ENCODE peak calls at places on chromosome 20, in eight cellular contexts. One of them, this sample, is unnamed.

GRCh38 chr20:52083627-52084232 is 107.8 kb downstream of the ZFP64 start:
- DNase-seq in heart right ventricle: peak
- DNase-seq in NCI-H2171 treated with DMSO at 0.1 percent for 48 hours: peak
- DNase-seq in T-helper 1 cell: no peak
- DNase-seq in H7: peak
- DNase-seq in ovary: peak
- DNase-seq in midbrain: peak
- DNase-seq in H9: peak
- DNase-seq in this sample: peak

GRCh38 chr20:57629976-57630525 is 9.8 kb upstream of the ZBP1 start:
- DNase-seq in H7: no peak
- DNase-seq in heart right ventricle: peak
- DNase-seq in ovary: no peak
- DNase-seq in midbrain: peak
- DNase-seq in NCI-H2171 treated with DMSO at 0.1 percent for 48 hours: no peak
- DNase-seq in T-helper 1 cell: no peak
- DNase-seq in H9: no peak
- DNase-seq in this sample: no peak

GRCh38 chr20:23404196-23404595 is 17.1 kb downstream of the NAPB start:
- DNase-seq in H7: no peak
- DNase-seq in T-helper 1 cell: no peak
- DNase-seq in midbrain: no peak
- DNase-seq in NCI-H2171 treated with DMSO at 0.1 percent for 48 hours: no peak
- DNase-seq in ovary: no peak
- DNase-seq in H9: no peak
- DNase-seq in heart right ventricle: no peak
- DNase-seq in this sample: no peak

GRCh38 chr20:56893206-56893605 is 264.1 kb downstream of the TFAP2C start:
- DNase-seq in T-helper 1 cell: no peak
- DNase-seq in H9: peak
- DNase-seq in NCI-H2171 treated with DMSO at 0.1 percent for 48 hours: no peak
- DNase-seq in ovary: no peak
- DNase-seq in heart right ventricle: no peak
- DNase-seq in H7: peak
- DNase-seq in midbrain: no peak
- DNase-seq in this sample: no peak

GRCh38 chr20:47568019-47568418 is 66.3 kb downstream of the NCOA3 start:
- DNase-seq in H9: no peak
- DNase-seq in midbrain: no peak
- DNase-seq in H7: no peak
- DNase-seq in T-helper 1 cell: no peak
- DNase-seq in heart right ventricle: peak
- DNase-seq in NCI-H2171 treated with DMSO at 0.1 percent for 48 hours: no peak
- DNase-seq in ovary: peak
- DNase-seq in this sample: peak

GRCh38 chr20:12700701-12701100 is 308.1 kb upstream of the SPTLC3 start:
- DNase-seq in heart right ventricle: no peak
- DNase-seq in H9: peak
- DNase-seq in ovary: no peak
- DNase-seq in NCI-H2171 treated with DMSO at 0.1 percent for 48 hours: peak
- DNase-seq in midbrain: no peak
- DNase-seq in H7: no peak
- DNase-seq in T-helper 1 cell: no peak
- DNase-seq in this sample: peak

GRCh38 chr20:62370115-62370806 is 3.1 kb upstream of the LAMA5 start:
- DNase-seq in NCI-H2171 treated with DMSO at 0.1 percent for 48 hours: no peak
- DNase-seq in ovary: no peak
- DNase-seq in H9: no peak
- DNase-seq in T-helper 1 cell: no peak
- DNase-seq in midbrain: no peak
- DNase-seq in heart right ventricle: peak
- DNase-seq in H7: no peak
- DNase-seq in this sample: no peak

GRCh38 chr20:17938889-17939619 is 29.5 kb downstream of the SNX5 start:
- DNase-seq in NCI-H2171 treated with DMSO at 0.1 percent for 48 hours: peak
- DNase-seq in heart right ventricle: peak
- DNase-seq in ovary: peak
- DNase-seq in H9: peak
- DNase-seq in midbrain: peak
- DNase-seq in T-helper 1 cell: peak
- DNase-seq in H7: peak
- DNase-seq in this sample: peak

GRCh38 chr20:50467618-50468373 is 42.4 kb upstream of the PTPN1 start:
- DNase-seq in heart right ventricle: no peak
- DNase-seq in T-helper 1 cell: no peak
- DNase-seq in H9: peak
- DNase-seq in midbrain: peak
- DNase-seq in H7: peak
- DNase-seq in NCI-H2171 treated with DMSO at 0.1 percent for 48 hours: peak
- DNase-seq in ovary: no peak
- DNase-seq in this sample: peak

GRCh38 chr20:38658879-38659612 is 57.4 kb downstream of the ARHGAP40 start:
- DNase-seq in H7: peak
- DNase-seq in ovary: no peak
- DNase-seq in heart right ventricle: no peak
- DNase-seq in T-helper 1 cell: no peak
- DNase-seq in midbrain: no peak
- DNase-seq in H9: peak
- DNase-seq in NCI-H2171 treated with DMSO at 0.1 percent for 48 hours: no peak
- DNase-seq in this sample: peak

GRCh38 chr20:50038574-50038991 is 55.8 kb downstream of the SNAI1 start:
- DNase-seq in heart right ventricle: no peak
- DNase-seq in H9: peak
- DNase-seq in T-helper 1 cell: no peak
- DNase-seq in H7: peak
- DNase-seq in midbrain: no peak
- DNase-seq in NCI-H2171 treated with DMSO at 0.1 percent for 48 hours: no peak
- DNase-seq in ovary: no peak
- DNase-seq in this sample: peak

GRCh38 chr20:49825521-49826033 is 12.9 kb downstream of the SLC9A8 start:
- DNase-seq in heart right ventricle: no peak
- DNase-seq in H9: peak
- DNase-seq in H7: no peak
- DNase-seq in NCI-H2171 treated with DMSO at 0.1 percent for 48 hours: no peak
- DNase-seq in T-helper 1 cell: no peak
- DNase-seq in ovary: no peak
- DNase-seq in midbrain: no peak
- DNase-seq in this sample: no peak

GRCh38 chr20:47276856-47277541 is 79.5 kb downstream of the ZMYND8 start:
- DNase-seq in NCI-H2171 treated with DMSO at 0.1 percent for 48 hours: no peak
- DNase-seq in ovary: peak
- DNase-seq in H9: no peak
- DNase-seq in heart right ventricle: peak
- DNase-seq in H7: no peak
- DNase-seq in T-helper 1 cell: no peak
- DNase-seq in midbrain: no peak
- DNase-seq in this sample: peak

GRCh38 chr20:1212607-1213396 is 9.5 kb downstream of the C20orf202 start:
- DNase-seq in H9: peak
- DNase-seq in NCI-H2171 treated with DMSO at 0.1 percent for 48 hours: peak
- DNase-seq in ovary: peak
- DNase-seq in H7: peak
- DNase-seq in heart right ventricle: peak
- DNase-seq in T-helper 1 cell: peak
- DNase-seq in midbrain: peak
- DNase-seq in this sample: peak

GRCh38 chr20:45822863-45823262 is 4.2 kb downstream of the TNNC2 start:
- DNase-seq in H9: no peak
- DNase-seq in midbrain: no peak
- DNase-seq in heart right ventricle: no peak
- DNase-seq in T-helper 1 cell: no peak
- DNase-seq in NCI-H2171 treated with DMSO at 0.1 percent for 48 hours: peak
- DNase-seq in ovary: peak
- DNase-seq in H7: peak
- DNase-seq in this sample: peak

GRCh38 chr20:1391640-1392442 is 1.0 kb downstream of the FKBP1A start:
- DNase-seq in NCI-H2171 treated with DMSO at 0.1 percent for 48 hours: no peak
- DNase-seq in ovary: no peak
- DNase-seq in midbrain: no peak
- DNase-seq in T-helper 1 cell: no peak
- DNase-seq in H9: peak
- DNase-seq in heart right ventricle: no peak
- DNase-seq in H7: peak
- DNase-seq in this sample: peak

GRCh38 chr20:53901064-53901463 is 169.3 kb downstream of the BCAS1 start:
- DNase-seq in midbrain: no peak
- DNase-seq in T-helper 1 cell: no peak
- DNase-seq in H9: no peak
- DNase-seq in heart right ventricle: no peak
- DNase-seq in H7: no peak
- DNase-seq in NCI-H2171 treated with DMSO at 0.1 percent for 48 hours: no peak
- DNase-seq in ovary: no peak
- DNase-seq in this sample: no peak

GRCh38 chr20:46551508-46552280 is 1.2 kb upstream of the OCSTAMP start:
- DNase-seq in ovary: no peak
- DNase-seq in midbrain: no peak
- DNase-seq in H9: no peak
- DNase-seq in heart right ventricle: no peak
- DNase-seq in NCI-H2171 treated with DMSO at 0.1 percent for 48 hours: no peak
- DNase-seq in T-helper 1 cell: no peak
- DNase-seq in H7: no peak
- DNase-seq in this sample: no peak

GRCh38 chr20:46670585-46671584 is 18.4 kb downstream of the TP53RK start:
- DNase-seq in H7: no peak
- DNase-seq in ovary: no peak
- DNase-seq in T-helper 1 cell: no peak
- DNase-seq in midbrain: no peak
- DNase-seq in NCI-H2171 treated with DMSO at 0.1 percent for 48 hours: no peak
- DNase-seq in heart right ventricle: no peak
- DNase-seq in H9: no peak
- DNase-seq in this sample: peak

GRCh38 chr20:26167499-26167898 is 470.8 kb upstream of the ZNF337 start:
- DNase-seq in ovary: no peak
- DNase-seq in midbrain: no peak
- DNase-seq in T-helper 1 cell: no peak
- DNase-seq in NCI-H2171 treated with DMSO at 0.1 percent for 48 hours: no peak
- DNase-seq in H7: no peak
- DNase-seq in H9: no peak
- DNase-seq in heart right ventricle: no peak
- DNase-seq in this sample: no peak

GRCh38 chr20:52859156-52859887 is 112.8 kb upstream of the TSHZ2 start:
- DNase-seq in NCI-H2171 treated with DMSO at 0.1 percent for 48 hours: no peak
- DNase-seq in ovary: no peak
- DNase-seq in H7: peak
- DNase-seq in midbrain: no peak
- DNase-seq in heart right ventricle: peak
- DNase-seq in H9: peak
- DNase-seq in T-helper 1 cell: no peak
- DNase-seq in this sample: no peak

GRCh38 chr20:37821691-37822655 is 81.0 kb upstream of the VSTM2L start:
- DNase-seq in ovary: no peak
- DNase-seq in midbrain: no peak
- DNase-seq in heart right ventricle: no peak
- DNase-seq in H9: no peak
- DNase-seq in T-helper 1 cell: no peak
- DNase-seq in NCI-H2171 treated with DMSO at 0.1 percent for 48 hours: no peak
- DNase-seq in H7: no peak
- DNase-seq in this sample: no peak

GRCh38 chr20:9359561-9360308 is 154.7 kb upstream of the LAMP5 start:
- DNase-seq in midbrain: peak
- DNase-seq in H9: peak
- DNase-seq in ovary: peak
- DNase-seq in T-helper 1 cell: no peak
- DNase-seq in H7: peak
- DNase-seq in heart right ventricle: peak
- DNase-seq in NCI-H2171 treated with DMSO at 0.1 percent for 48 hours: peak
- DNase-seq in this sample: peak

This sample was measured in NCI-H69.